ENCODE peak calls at places on chromosomes 4 and X, in ten cellular contexts. One of them, this sample, is unnamed.

GRCh38 chr4:162075691-162076090 is 88.1 kb downstream of the FSTL5 start:
- DNase-seq in fibroblast of lung: no peak
- DNase-seq in thoracic aorta: no peak
- DNase-seq in tibial artery: no peak
- DNase-seq in AG04450: no peak
- DNase-seq in fibroblast of mammary gland: no peak
- DNase-seq in breast epithelium: no peak
- DNase-seq in gastrocnemius medialis: no peak
- DNase-seq in endodermal cell: no peak
- DNase-seq in right lobe of liver: no peak
- DNase-seq in this sample: no peak

GRCh38 chr4:770022-770421 is 55.9 kb downstream of the CPLX1 start:
- DNase-seq in fibroblast of lung: no peak
- DNase-seq in thoracic aorta: no peak
- DNase-seq in tibial artery: no peak
- DNase-seq in AG04450: no peak
- DNase-seq in fibroblast of mammary gland: peak; percentile 59
- DNase-seq in breast epithelium: no peak
- DNase-seq in gastrocnemius medialis: no peak
- DNase-seq in endodermal cell: no peak
- DNase-seq in right lobe of liver: peak; percentile 17
- DNase-seq in this sample: no peak

GRCh38 chr4:22115262-22115661 is 166.7 kb upstream of the KCNIP4 start:
- DNase-seq in fibroblast of lung: no peak
- DNase-seq in thoracic aorta: no peak
- DNase-seq in tibial artery: no peak
- DNase-seq in AG04450: no peak
- DNase-seq in fibroblast of mammary gland: no peak
- DNase-seq in breast epithelium: no peak
- DNase-seq in gastrocnemius medialis: no peak
- DNase-seq in endodermal cell: no peak
- DNase-seq in right lobe of liver: no peak
- DNase-seq in this sample: no peak

GRCh38 chr4:10033191-10033881 is 12.0 kb upstream of the SLC2A9 start:
- DNase-seq in fibroblast of lung: peak; percentile 23
- DNase-seq in thoracic aorta: no peak
- DNase-seq in tibial artery: peak; percentile 44
- DNase-seq in AG04450: peak; percentile 10
- DNase-seq in fibroblast of mammary gland: peak; percentile 80
- DNase-seq in breast epithelium: no peak
- DNase-seq in gastrocnemius medialis: no peak
- DNase-seq in endodermal cell: peak; percentile 51
- DNase-seq in right lobe of liver: no peak
- DNase-seq in this sample: peak; percentile 16

GRCh38 chrX:117095393-117095792 is 632.6 kb upstream of the CT83 start:
- DNase-seq in fibroblast of lung: no peak
- DNase-seq in thoracic aorta: no peak
- DNase-seq in tibial artery: no peak
- DNase-seq in AG04450: no peak
- DNase-seq in fibroblast of mammary gland: no peak
- DNase-seq in breast epithelium: no peak
- DNase-seq in gastrocnemius medialis: no peak
- DNase-seq in endodermal cell: no peak
- DNase-seq in right lobe of liver: no peak
- DNase-seq in this sample: no peak

GRCh38 chr4:38673109-38673978 is 9.3 kb downstream of the KLF3 start:
- DNase-seq in fibroblast of lung: peak; percentile 49
- DNase-seq in thoracic aorta: no peak
- DNase-seq in tibial artery: peak; percentile 78
- DNase-seq in AG04450: no peak
- DNase-seq in fibroblast of mammary gland: peak; percentile 74
- DNase-seq in breast epithelium: no peak
- DNase-seq in gastrocnemius medialis: peak; percentile 22
- DNase-seq in endodermal cell: peak; percentile 55
- DNase-seq in right lobe of liver: peak; percentile 83
- DNase-seq in this sample: no peak

GRCh38 chr4:183444953-183445543 is 612 bp downstream of the CDKN2AIP start:
- DNase-seq in fibroblast of lung: peak; percentile 8
- DNase-seq in thoracic aorta: no peak
- DNase-seq in tibial artery: peak; percentile 74
- DNase-seq in AG04450: no peak
- DNase-seq in fibroblast of mammary gland: peak; percentile 7
- DNase-seq in breast epithelium: peak; percentile 24
- DNase-seq in gastrocnemius medialis: peak; percentile 2
- DNase-seq in endodermal cell: no peak
- DNase-seq in right lobe of liver: peak; percentile 72
- DNase-seq in this sample: no peak

GRCh38 chrX:16566571-16566970 is 83.4 kb upstream of the S100G start:
- DNase-seq in fibroblast of lung: no peak
- DNase-seq in thoracic aorta: no peak
- DNase-seq in tibial artery: no peak
- DNase-seq in AG04450: no peak
- DNase-seq in fibroblast of mammary gland: no peak
- DNase-seq in breast epithelium: no peak
- DNase-seq in gastrocnemius medialis: no peak
- DNase-seq in endodermal cell: no peak
- DNase-seq in right lobe of liver: no peak
- DNase-seq in this sample: no peak

GRCh38 chr4:133997440-133997839 is 204.1 kb downstream of the PABPC4L start:
- DNase-seq in fibroblast of lung: peak; percentile 0
- DNase-seq in thoracic aorta: no peak
- DNase-seq in tibial artery: no peak
- DNase-seq in AG04450: no peak
- DNase-seq in fibroblast of mammary gland: peak; percentile 28
- DNase-seq in breast epithelium: no peak
- DNase-seq in gastrocnemius medialis: no peak
- DNase-seq in endodermal cell: no peak
- DNase-seq in right lobe of liver: no peak
- DNase-seq in this sample: peak; percentile 36

GRCh38 chr4:150867148-150867547 is 147.9 kb downstream of the LRBA start:
- DNase-seq in fibroblast of lung: peak; percentile 86
- DNase-seq in thoracic aorta: no peak
- DNase-seq in tibial artery: no peak
- DNase-seq in AG04450: peak; percentile 50
- DNase-seq in fibroblast of mammary gland: peak; percentile 84
- DNase-seq in breast epithelium: no peak
- DNase-seq in gastrocnemius medialis: no peak
- DNase-seq in endodermal cell: no peak
- DNase-seq in right lobe of liver: no peak
- DNase-seq in this sample: peak; percentile 81

GRCh38 chrX:67544281-67544680 is 460 bp downstream of the AR start:
- DNase-seq in fibroblast of lung: peak; percentile 19
- DNase-seq in thoracic aorta: no peak
- DNase-seq in tibial artery: peak; percentile 63
- DNase-seq in AG04450: no peak
- DNase-seq in fibroblast of mammary gland: peak; percentile 18
- DNase-seq in breast epithelium: no peak
- DNase-seq in gastrocnemius medialis: no peak
- DNase-seq in endodermal cell: no peak
- DNase-seq in right lobe of liver: peak; percentile 65
- DNase-seq in this sample: peak; percentile 8

GRCh38 chr4:153364061-153364460 is 19.6 kb downstream of the MND1 start:
- DNase-seq in fibroblast of lung: no peak
- DNase-seq in thoracic aorta: no peak
- DNase-seq in tibial artery: no peak
- DNase-seq in AG04450: no peak
- DNase-seq in fibroblast of mammary gland: no peak
- DNase-seq in breast epithelium: no peak
- DNase-seq in gastrocnemius medialis: no peak
- DNase-seq in endodermal cell: no peak
- DNase-seq in right lobe of liver: no peak
- DNase-seq in this sample: peak; percentile 60

GRCh38 chr4:25043548-25043947 is 12.8 kb upstream of the LGI2 start:
- DNase-seq in fibroblast of lung: no peak
- DNase-seq in thoracic aorta: no peak
- DNase-seq in tibial artery: no peak
- DNase-seq in AG04450: no peak
- DNase-seq in fibroblast of mammary gland: no peak
- DNase-seq in breast epithelium: no peak
- DNase-seq in gastrocnemius medialis: no peak
- DNase-seq in endodermal cell: no peak
- DNase-seq in right lobe of liver: no peak
- DNase-seq in this sample: no peak

GRCh38 chr4:180751009-180751408 is 1492.2 kb upstream of the TENM3 start:
- DNase-seq in fibroblast of lung: peak; percentile 83
- DNase-seq in thoracic aorta: no peak
- DNase-seq in tibial artery: no peak
- DNase-seq in AG04450: peak; percentile 6
- DNase-seq in fibroblast of mammary gland: peak; percentile 11
- DNase-seq in breast epithelium: no peak
- DNase-seq in gastrocnemius medialis: no peak
- DNase-seq in endodermal cell: no peak
- DNase-seq in right lobe of liver: no peak
- DNase-seq in this sample: peak; percentile 86

GRCh38 chr4:70651864-70652506 is 14.3 kb downstream of the JCHAIN start:
- DNase-seq in fibroblast of lung: peak; percentile 66
- DNase-seq in thoracic aorta: no peak
- DNase-seq in tibial artery: no peak
- DNase-seq in AG04450: no peak
- DNase-seq in fibroblast of mammary gland: peak; percentile 53
- DNase-seq in breast epithelium: no peak
- DNase-seq in gastrocnemius medialis: no peak
- DNase-seq in endodermal cell: peak; percentile 51
- DNase-seq in right lobe of liver: no peak
- DNase-seq in this sample: peak; percentile 52

GRCh38 chr4:147607463-147607862 is 9.7 kb upstream of the TMEM184C start:
- DNase-seq in fibroblast of lung: no peak
- DNase-seq in thoracic aorta: no peak
- DNase-seq in tibial artery: no peak
- DNase-seq in AG04450: no peak
- DNase-seq in fibroblast of mammary gland: no peak
- DNase-seq in breast epithelium: no peak
- DNase-seq in gastrocnemius medialis: no peak
- DNase-seq in endodermal cell: no peak
- DNase-seq in right lobe of liver: no peak
- DNase-seq in this sample: no peak
- H3K4me3 ChIP-seq in fibroblast of lung: no peak overlapping the region
- H3K4me3 ChIP-seq in thoracic aorta: no peak overlapping the region
- H3K4me3 ChIP-seq in tibial artery: no peak overlapping the region
- H3K4me3 ChIP-seq in AG04450: no peak overlapping the region
- H3K4me3 ChIP-seq in fibroblast of mammary gland: no peak overlapping the region
- H3K4me3 ChIP-seq in breast epithelium: no peak overlapping the region
- H3K4me3 ChIP-seq in gastrocnemius medialis: no peak overlapping the region
- H3K4me3 ChIP-seq in endodermal cell: no peak overlapping the region
- H3K4me3 ChIP-seq in right lobe of liver: no peak overlapping the region
- H3K4me3 ChIP-seq in this sample: no peak overlapping the region

GRCh38 chrX:1323315-1323714 is 13.3 kb upstream of the IL3RA start:
- DNase-seq in fibroblast of lung: no peak
- DNase-seq in thoracic aorta: no peak
- DNase-seq in tibial artery: no peak
- DNase-seq in AG04450: no peak
- DNase-seq in fibroblast of mammary gland: no peak
- DNase-seq in breast epithelium: no peak
- DNase-seq in gastrocnemius medialis: no peak
- DNase-seq in endodermal cell: peak; percentile 94
- DNase-seq in right lobe of liver: peak; percentile 63
- DNase-seq in this sample: no peak
- TF ChIP-seq CTCF in fibroblast of lung: no peak
- TF ChIP-seq CTCF in thoracic aorta: no peak
- TF ChIP-seq CTCF in tibial artery: no peak
- TF ChIP-seq CTCF in AG04450: no peak
- TF ChIP-seq CTCF in fibroblast of mammary gland: no peak
- TF ChIP-seq CTCF in breast epithelium: no peak
- TF ChIP-seq CTCF in gastrocnemius medialis: no peak
- TF ChIP-seq CTCF in endodermal cell: peak; percentile 79
- TF ChIP-seq CTCF in right lobe of liver: peak; percentile 56
- TF ChIP-seq CTCF in this sample: peak; percentile 3

GRCh38 chrX:129779086-129779672 is 570 bp upstream of the SASH3 start:
- DNase-seq in fibroblast of lung: no peak
- DNase-seq in thoracic aorta: no peak
- DNase-seq in tibial artery: no peak
- DNase-seq in AG04450: no peak
- DNase-seq in fibroblast of mammary gland: no peak
- DNase-seq in breast epithelium: no peak
- DNase-seq in gastrocnemius medialis: no peak
- DNase-seq in endodermal cell: peak; percentile 5
- DNase-seq in right lobe of liver: peak; percentile 9
- DNase-seq in this sample: no peak
- H3K4me3 ChIP-seq in fibroblast of lung: no peak overlapping the region
- H3K4me3 ChIP-seq in thoracic aorta: no peak overlapping the region
- H3K4me3 ChIP-seq in tibial artery: no peak overlapping the region
- H3K4me3 ChIP-seq in AG04450: no peak overlapping the region
- H3K4me3 ChIP-seq in fibroblast of mammary gland: no peak overlapping the region
- H3K4me3 ChIP-seq in breast epithelium: no peak overlapping the region
- H3K4me3 ChIP-seq in gastrocnemius medialis: no peak overlapping the region
- H3K4me3 ChIP-seq in endodermal cell: no peak overlapping the region
- H3K4me3 ChIP-seq in right lobe of liver: no peak overlapping the region
- H3K4me3 ChIP-seq in this sample: no peak overlapping the region

GRCh38 chrX:110331444-110332025 is 13.7 kb upstream of the AMMECR1 start:
- DNase-seq in fibroblast of lung: no peak
- DNase-seq in thoracic aorta: no peak
- DNase-seq in tibial artery: no peak
- DNase-seq in AG04450: no peak
- DNase-seq in fibroblast of mammary gland: no peak
- DNase-seq in breast epithelium: no peak
- DNase-seq in gastrocnemius medialis: no peak
- DNase-seq in endodermal cell: no peak
- DNase-seq in right lobe of liver: no peak
- DNase-seq in this sample: no peak
- TF ChIP-seq CTCF in fibroblast of lung: no peak
- TF ChIP-seq CTCF in thoracic aorta: no peak
- TF ChIP-seq CTCF in tibial artery: no peak
- TF ChIP-seq CTCF in AG04450: no peak
- TF ChIP-seq CTCF in fibroblast of mammary gland: no peak
- TF ChIP-seq CTCF in breast epithelium: no peak
- TF ChIP-seq CTCF in gastrocnemius medialis: no peak
- TF ChIP-seq CTCF in endodermal cell: no peak
- TF ChIP-seq CTCF in right lobe of liver: no peak
- TF ChIP-seq CTCF in this sample: no peak

GRCh38 chr4:41177016-41177415 is 37.3 kb downstream of the APBB2 start:
- DNase-seq in fibroblast of lung: peak; percentile 73
- DNase-seq in thoracic aorta: no peak
- DNase-seq in tibial artery: no peak
- DNase-seq in AG04450: no peak
- DNase-seq in fibroblast of mammary gland: peak; percentile 79
- DNase-seq in breast epithelium: no peak
- DNase-seq in gastrocnemius medialis: no peak
- DNase-seq in endodermal cell: no peak
- DNase-seq in right lobe of liver: no peak
- DNase-seq in this sample: peak; percentile 79
- H3K4me3 ChIP-seq in fibroblast of lung: no peak overlapping the region
- H3K4me3 ChIP-seq in thoracic aorta: no peak overlapping the region
- H3K4me3 ChIP-seq in tibial artery: no peak overlapping the region
- H3K4me3 ChIP-seq in AG04450: no peak overlapping the region
- H3K4me3 ChIP-seq in fibroblast of mammary gland: no peak overlapping the region
- H3K4me3 ChIP-seq in breast epithelium: no peak overlapping the region
- H3K4me3 ChIP-seq in gastrocnemius medialis: no peak overlapping the region
- H3K4me3 ChIP-seq in endodermal cell: no peak overlapping the region
- H3K4me3 ChIP-seq in right lobe of liver: no peak overlapping the region
- H3K4me3 ChIP-seq in this sample: no peak overlapping the region

DNA sequence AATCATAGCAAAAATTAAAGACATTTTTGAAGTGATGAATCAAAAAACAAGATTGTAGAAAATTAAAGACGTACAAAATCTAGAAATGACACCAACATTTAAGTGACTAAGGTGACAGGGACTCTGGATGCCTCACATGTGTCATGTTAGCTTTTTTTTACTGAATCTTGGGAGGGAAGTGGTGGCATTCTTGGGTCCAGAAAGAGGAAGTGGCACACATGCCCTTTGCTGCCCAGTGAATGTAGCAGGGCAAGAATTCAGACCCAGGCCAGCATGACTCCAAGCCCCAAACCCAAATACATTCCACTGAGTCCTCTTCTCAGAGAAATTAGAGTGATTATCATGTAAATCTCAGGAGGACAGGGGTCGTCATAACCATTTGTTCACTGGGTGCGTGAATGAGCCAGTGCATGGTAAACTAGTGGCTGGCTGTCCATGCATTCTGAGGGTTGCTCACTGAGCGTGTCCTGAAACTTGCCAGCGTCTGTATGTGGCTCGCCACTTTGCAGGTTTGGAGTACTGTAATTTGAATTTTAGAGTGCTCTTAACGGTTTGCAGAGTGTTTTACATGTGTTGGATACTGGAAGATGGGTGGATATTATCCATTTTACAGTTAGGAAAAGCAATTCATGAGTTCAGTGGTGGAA is 55.4 kb upstream of the TBC1D14 start:
- DNase-seq in fibroblast of lung: no peak
- DNase-seq in thoracic aorta: no peak
- DNase-seq in tibial artery: no peak
- DNase-seq in AG04450: no peak
- DNase-seq in fibroblast of mammary gland: no peak
- DNase-seq in breast epithelium: no peak
- DNase-seq in gastrocnemius medialis: no peak
- DNase-seq in endodermal cell: no peak
- DNase-seq in right lobe of liver: no peak
- DNase-seq in this sample: no peak
- TF ChIP-seq CTCF in fibroblast of lung: no peak
- TF ChIP-seq CTCF in thoracic aorta: no peak
- TF ChIP-seq CTCF in tibial artery: no peak
- TF ChIP-seq CTCF in AG04450: no peak
- TF ChIP-seq CTCF in fibroblast of mammary gland: no peak
- TF ChIP-seq CTCF in breast epithelium: no peak
- TF ChIP-seq CTCF in gastrocnemius medialis: no peak
- TF ChIP-seq CTCF in endodermal cell: no peak
- TF ChIP-seq CTCF in right lobe of liver: no peak
- TF ChIP-seq CTCF in this sample: no peak

This sample was measured in astrocyte of the spinal cord.